ENCODE peak calls at places on chromosome 17, in four cellular contexts. One of them, this sample, is unnamed.

GRCh38 chr17:50451943-50452626 is 16.6 kb downstream of the CHAD start:
- DNase-seq in breast epithelium: no peak
- DNase-seq in tibial artery: no peak
- DNase-seq in mammary epithelial cell: no peak
- DNase-seq in this sample: no peak

GRCh38 chr17:78769200-78769773 is 12.8 kb downstream of the CYTH1 start:
- DNase-seq in tibial artery: no peak
- DNase-seq in mammary epithelial cell: no peak
- DNase-seq in breast epithelium: no peak
- DNase-seq in this sample: no peak

GRCh38 chr17:82238562-82239201 is 9.8 kb downstream of the SLC16A3 start:
- DNase-seq in breast epithelium: peak; percentile 86
- DNase-seq in tibial artery: peak; percentile 81
- DNase-seq in mammary epithelial cell: peak; percentile 90
- DNase-seq in this sample: no peak

GRCh38 chr17:76997981-76998531 is 129.9 kb downstream of the MGAT5B start:
- DNase-seq in mammary epithelial cell: no peak
- DNase-seq in breast epithelium: no peak
- DNase-seq in tibial artery: no peak
- DNase-seq in this sample: no peak

GRCh38 chr17:34383225-34383615 is 20.2 kb upstream of the CCL1 start:
- DNase-seq in tibial artery: no peak
- DNase-seq in mammary epithelial cell: no peak
- DNase-seq in breast epithelium: no peak
- DNase-seq in this sample: no peak

GRCh38 chr17:48726182-48726915 is 2.2 kb downstream of the HOXB13 start:
- DNase-seq in mammary epithelial cell: no peak
- DNase-seq in tibial artery: no peak
- DNase-seq in breast epithelium: no peak
- DNase-seq in this sample: no peak

GRCh38 chr17:1059131-1059795 is 62.3 kb downstream of the TIMM22 start:
- DNase-seq in tibial artery: no peak
- DNase-seq in breast epithelium: no peak
- DNase-seq in mammary epithelial cell: no peak
- DNase-seq in this sample: no peak

GRCh38 chr17:51322390-51323029 is 62.2 kb downstream of the UTP18 start:
- DNase-seq in breast epithelium: no peak
- DNase-seq in tibial artery: no peak
- DNase-seq in mammary epithelial cell: peak; percentile 39
- DNase-seq in this sample: no peak

GRCh38 chr17:79831367-79832210 is 7.7 kb downstream of the CBX4 start:
- DNase-seq in mammary epithelial cell: no peak
- DNase-seq in tibial artery: peak; percentile 71
- DNase-seq in breast epithelium: no peak
- DNase-seq in this sample: no peak

GRCh38 chr17:45172541-45173286 is 11.0 kb downstream of the HEXIM2 start:
- DNase-seq in breast epithelium: peak; percentile 79
- DNase-seq in mammary epithelial cell: peak; percentile 96
- DNase-seq in tibial artery: peak; percentile 62
- DNase-seq in this sample: peak; percentile 99

GRCh38 chr17:28902819-28903545 is at the start of gene DHRS13:
- DNase-seq in mammary epithelial cell: peak; percentile 93
- DNase-seq in tibial artery: peak; percentile 74
- DNase-seq in breast epithelium: peak; percentile 66
- DNase-seq in this sample: peak; percentile 92
- H3K36me3 ChIP-seq in mammary epithelial cell: peaks cover 15% of the 10 kb centered on the region
- H3K36me3 ChIP-seq in tibial artery: peaks cover 4% of the 10 kb centered on the region
- H3K36me3 ChIP-seq in breast epithelium: no peaks in the 10 kb centered on the region
- H3K36me3 ChIP-seq in this sample: peaks cover 30% of the 10 kb centered on the region

DNA sequence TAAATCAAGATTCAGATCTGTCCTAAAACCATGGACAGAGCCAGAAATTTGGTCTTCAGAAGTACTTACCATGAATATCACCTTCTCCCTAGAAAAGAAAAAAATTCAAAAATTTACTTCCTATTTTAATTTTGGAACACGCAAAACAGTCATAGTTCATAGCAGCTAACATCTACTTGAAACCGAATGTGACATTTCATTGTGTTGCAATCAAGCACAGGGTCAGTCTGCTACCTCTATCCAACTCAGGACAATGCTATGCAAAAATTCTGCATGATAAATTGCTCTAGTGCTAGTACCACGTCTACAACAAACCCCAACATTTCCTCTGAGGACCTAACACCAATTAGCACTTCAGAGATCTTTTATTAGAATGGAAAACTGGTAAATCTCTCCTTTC is 7.7 kb downstream of the JPT1 start:
- DNase-seq in breast epithelium: no peak
- DNase-seq in mammary epithelial cell: no peak
- DNase-seq in tibial artery: no peak
- DNase-seq in this sample: no peak
- H3K36me3 ChIP-seq in breast epithelium: no peaks in the 10 kb centered on the region
- H3K36me3 ChIP-seq in mammary epithelial cell: peaks cover 46% of the 10 kb centered on the region
- H3K36me3 ChIP-seq in tibial artery: no peaks in the 10 kb centered on the region
- H3K36me3 ChIP-seq in this sample: peaks cover 82% of the 10 kb centered on the region

DNA sequence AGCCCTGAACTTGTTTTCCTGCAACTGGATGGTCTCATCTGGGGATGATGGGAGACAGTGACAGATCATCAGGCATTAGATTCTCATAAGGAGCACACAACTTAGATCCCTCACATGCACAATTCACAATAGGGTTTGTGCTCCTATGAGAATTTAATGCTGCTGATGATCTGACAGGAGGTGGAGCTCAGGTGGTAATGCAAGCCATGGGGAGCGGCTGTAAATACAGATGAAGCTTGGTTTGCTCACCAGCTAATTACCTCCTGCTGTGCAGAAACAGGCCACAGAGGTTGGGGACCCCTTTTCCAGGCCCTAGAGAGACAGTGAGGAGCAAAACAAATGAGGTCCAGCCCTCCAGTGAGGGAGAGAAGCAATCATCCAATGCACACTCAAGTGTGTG is 168.6 kb downstream of the RGS9 start:
- DNase-seq in breast epithelium: no peak
- DNase-seq in tibial artery: no peak
- DNase-seq in mammary epithelial cell: no peak
- DNase-seq in this sample: no peak
- H3K36me3 ChIP-seq in breast epithelium: no peaks in the 10 kb centered on the region
- H3K36me3 ChIP-seq in tibial artery: no peaks in the 10 kb centered on the region
- H3K36me3 ChIP-seq in mammary epithelial cell: no peaks in the 10 kb centered on the region
- H3K36me3 ChIP-seq in this sample: no peaks in the 10 kb centered on the region

GRCh38 chr17:61498042-61498441 is 45.8 kb downstream of the TBX4 start:
- DNase-seq in breast epithelium: no peak
- DNase-seq in mammary epithelial cell: no peak
- DNase-seq in tibial artery: no peak
- DNase-seq in this sample: no peak

GRCh38 chr17:61496174-61496956 is 44.1 kb downstream of the TBX4 start:
- DNase-seq in mammary epithelial cell: no peak
- DNase-seq in breast epithelium: no peak
- DNase-seq in tibial artery: no peak
- DNase-seq in this sample: no peak

GRCh38 chr17:61495161-61495857 is 43.1 kb downstream of the TBX4 start:
- DNase-seq in tibial artery: no peak
- DNase-seq in mammary epithelial cell: peak; percentile 89
- DNase-seq in breast epithelium: peak; percentile 35
- DNase-seq in this sample: peak; percentile 85

GRCh38 chr17:61498595-61498994 is 46.4 kb downstream of the TBX4 start:
- DNase-seq in breast epithelium: no peak
- DNase-seq in tibial artery: no peak
- DNase-seq in mammary epithelial cell: no peak
- DNase-seq in this sample: no peak

DNA sequence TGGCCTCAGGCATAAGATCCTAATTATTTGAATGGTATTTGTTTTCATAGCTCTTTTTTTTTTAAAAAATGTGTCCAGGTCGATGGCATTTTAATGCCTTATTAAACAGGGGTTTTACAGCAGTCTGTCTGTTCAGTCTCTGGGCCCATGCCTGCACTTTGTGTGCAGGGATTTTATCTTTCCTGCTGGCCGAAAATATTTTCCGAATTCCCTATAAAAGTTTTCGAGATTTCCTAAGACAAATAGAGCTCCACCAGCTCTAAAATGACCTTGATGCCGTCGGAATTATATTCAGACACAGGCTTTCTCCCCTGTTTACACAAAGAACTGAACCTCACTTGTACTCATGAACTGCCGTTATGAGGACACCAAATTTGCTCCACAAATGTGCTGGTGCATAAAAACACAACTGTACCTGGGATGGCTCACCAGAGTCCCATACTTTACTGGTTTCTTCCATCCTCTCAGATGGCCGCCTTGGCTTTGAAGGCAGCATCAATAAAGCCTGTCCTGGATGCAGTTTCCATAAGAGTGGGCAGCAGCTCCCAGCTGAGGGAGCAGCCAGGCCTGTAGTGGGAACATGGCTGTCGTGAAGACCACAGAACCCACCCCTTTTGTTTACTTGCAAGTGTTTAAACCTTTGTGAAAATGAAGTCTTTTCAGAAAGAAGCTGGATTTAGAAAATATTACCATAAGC is 44.9 kb downstream of the TBX4 start:
- DNase-seq in breast epithelium: no peak
- DNase-seq in tibial artery: no peak
- DNase-seq in mammary epithelial cell: no peak
- DNase-seq in this sample: no peak
- H3K36me3 ChIP-seq in breast epithelium: no peaks in the 10 kb centered on the region
- H3K36me3 ChIP-seq in tibial artery: no peaks in the 10 kb centered on the region
- H3K36me3 ChIP-seq in mammary epithelial cell: no peaks in the 10 kb centered on the region
- H3K36me3 ChIP-seq in this sample: no peaks in the 10 kb centered on the region

GRCh38 chr17:43092891-43093290 is 32.3 kb downstream of the BRCA1 start:
- DNase-seq in breast epithelium: no peak
- DNase-seq in mammary epithelial cell: no peak
- DNase-seq in tibial artery: no peak
- DNase-seq in this sample: no peak

GRCh38 chr17:43090022-43090421 is 35.1 kb downstream of the BRCA1 start:
- DNase-seq in tibial artery: no peak
- DNase-seq in breast epithelium: no peak
- DNase-seq in mammary epithelial cell: no peak
- DNase-seq in this sample: no peak

DNA sequence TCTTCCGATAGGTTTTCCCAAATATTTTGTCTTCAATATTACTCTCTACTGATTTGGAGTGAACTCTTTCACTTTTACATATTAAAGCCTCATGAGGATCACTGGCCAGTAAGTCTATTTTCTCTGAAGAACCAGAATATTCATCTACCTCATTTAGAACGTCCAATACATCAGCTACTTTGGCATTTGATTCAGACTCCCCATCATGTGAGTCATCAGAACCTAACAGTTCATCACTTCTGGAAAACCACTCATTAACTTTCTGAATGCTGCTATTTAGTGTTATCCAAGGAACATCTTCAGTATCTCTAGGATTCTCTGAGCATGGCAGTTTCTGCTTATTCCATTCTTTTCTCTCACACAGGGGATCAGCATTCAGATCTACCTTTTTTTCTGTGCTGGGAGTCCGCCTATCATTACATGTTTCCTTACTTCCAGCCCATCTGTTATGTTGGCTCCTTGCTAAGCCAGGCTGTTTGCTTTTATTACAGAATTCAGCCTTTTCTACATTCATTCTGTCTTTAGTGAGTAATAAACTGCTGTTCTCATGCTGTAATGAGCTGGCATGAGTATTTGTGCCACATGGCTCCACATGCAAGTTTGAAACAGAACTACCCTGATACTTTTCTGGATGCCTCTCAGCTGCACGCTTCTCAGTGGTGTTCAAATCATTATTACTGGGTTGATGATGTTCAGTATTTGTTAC is 30.9 kb downstream of the BRCA1 start:
- DNase-seq in breast epithelium: no peak
- DNase-seq in mammary epithelial cell: no peak
- DNase-seq in tibial artery: no peak
- DNase-seq in this sample: no peak
- H3K36me3 ChIP-seq in breast epithelium: no peaks in the 10 kb centered on the region
- H3K36me3 ChIP-seq in mammary epithelial cell: peaks cover 18% of the 10 kb centered on the region
- H3K36me3 ChIP-seq in tibial artery: no peaks in the 10 kb centered on the region
- H3K36me3 ChIP-seq in this sample: peaks cover 65% of the 10 kb centered on the region

DNA sequence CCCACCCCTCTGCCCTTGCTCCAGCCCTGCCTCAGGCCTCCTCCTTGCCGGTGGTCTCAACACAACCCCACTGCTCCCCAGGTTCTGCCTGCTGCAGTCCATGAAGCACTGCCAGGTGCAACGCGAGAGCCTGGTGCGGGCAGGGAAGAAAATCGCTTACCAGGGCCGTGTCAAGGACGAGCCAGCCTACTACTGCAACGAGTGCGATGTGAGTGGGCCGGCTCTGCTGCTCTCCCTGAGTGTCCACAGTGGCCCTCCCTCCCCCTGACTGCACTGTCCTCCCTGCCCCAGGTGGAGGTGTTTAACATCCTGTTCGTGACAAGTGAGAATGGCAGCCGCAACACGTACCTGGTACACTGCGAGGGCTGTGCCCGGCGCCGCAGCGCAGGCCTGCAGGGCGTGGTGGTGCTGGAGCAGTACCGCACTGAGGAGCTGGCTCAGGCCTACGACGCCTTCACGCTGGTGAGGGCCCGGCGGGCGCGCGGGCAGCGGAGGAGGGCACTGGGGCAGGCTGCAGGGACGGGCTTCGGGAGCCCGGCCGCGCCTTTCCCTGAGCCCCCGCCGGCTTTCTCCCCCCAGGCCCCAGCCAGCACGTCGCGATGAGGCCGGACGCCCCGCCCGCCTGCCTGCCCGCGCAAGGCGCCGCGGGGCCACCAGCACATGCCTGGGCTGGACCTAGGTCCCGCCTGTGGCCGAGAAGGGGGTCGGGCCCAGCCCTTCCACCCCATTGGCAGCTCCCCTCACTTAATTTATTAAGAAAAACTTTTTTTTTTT is 1.8 kb upstream of the TMEM88 start:
- DNase-seq in mammary epithelial cell: no peak
- DNase-seq in breast epithelium: no peak
- DNase-seq in tibial artery: no peak
- DNase-seq in this sample: no peak
- H3K36me3 ChIP-seq in mammary epithelial cell: peaks cover 15% of the 10 kb centered on the region
- H3K36me3 ChIP-seq in breast epithelium: no peaks in the 10 kb centered on the region
- H3K36me3 ChIP-seq in tibial artery: peaks cover 32% of the 10 kb centered on the region
- H3K36me3 ChIP-seq in this sample: peaks cover 59% of the 10 kb centered on the region